ENCODE peak calls at places on chromosomes 5 and 9, in nine cellular contexts. One of them, this sample, is unnamed. For H3K36me3, the result is how much of the 10 kb centered on the place peaks cover.

GRCh38 chr5:169873642-169874041 is 106.7 kb downstream of the INSYN2B start:
- DNase-seq in GM12878: no peak
- DNase-seq in tibial artery: no peak
- DNase-seq in GM23248: no peak
- DNase-seq in tibial nerve: no peak
- DNase-seq in gastrocnemius medialis: peak
- DNase-seq in body of pancreas: no peak
- DNase-seq in adipocyte: no peak
- DNase-seq in Caco-2: no peak
- DNase-seq in this sample: peak

GRCh38 chr9:26710008-26710407 is 182.6 kb downstream of the CAAP1 start:
- DNase-seq in GM12878: no peak
- DNase-seq in adipocyte: no peak
- DNase-seq in Caco-2: no peak
- DNase-seq in body of pancreas: no peak
- DNase-seq in gastrocnemius medialis: no peak
- DNase-seq in tibial artery: no peak
- DNase-seq in tibial nerve: no peak
- DNase-seq in GM23248: no peak
- DNase-seq in this sample: no peak

GRCh38 chr5:52007230-52007858 is 624.1 kb downstream of the ISL1 start:
- DNase-seq in tibial nerve: no peak
- DNase-seq in GM23248: peak
- DNase-seq in tibial artery: no peak
- DNase-seq in body of pancreas: no peak
- DNase-seq in Caco-2: peak
- DNase-seq in adipocyte: peak
- DNase-seq in GM12878: no peak
- DNase-seq in gastrocnemius medialis: no peak
- DNase-seq in this sample: peak

GRCh38 chr5:31887556-31887955 is 248.6 kb downstream of the PDZD2 start:
- DNase-seq in GM12878: no peak
- DNase-seq in GM23248: no peak
- DNase-seq in Caco-2: no peak
- DNase-seq in gastrocnemius medialis: no peak
- DNase-seq in body of pancreas: no peak
- DNase-seq in adipocyte: no peak
- DNase-seq in tibial artery: no peak
- DNase-seq in tibial nerve: no peak
- DNase-seq in this sample: no peak

GRCh38 chr5:67770431-67771025 is 445.0 kb upstream of the PIK3R1 start:
- DNase-seq in tibial nerve: no peak
- DNase-seq in gastrocnemius medialis: no peak
- DNase-seq in body of pancreas: no peak
- DNase-seq in GM23248: peak
- DNase-seq in GM12878: peak
- DNase-seq in adipocyte: peak
- DNase-seq in Caco-2: peak
- DNase-seq in tibial artery: no peak
- DNase-seq in this sample: peak

GRCh38 chr9:92122061-92122460 is 6.8 kb upstream of the SPTLC1 start:
- DNase-seq in tibial nerve: no peak
- DNase-seq in adipocyte: no peak
- DNase-seq in gastrocnemius medialis: no peak
- DNase-seq in body of pancreas: no peak
- DNase-seq in tibial artery: no peak
- DNase-seq in Caco-2: no peak
- DNase-seq in GM23248: peak
- DNase-seq in GM12878: no peak
- DNase-seq in this sample: peak

GRCh38 chr5:151740336-151740942 is 18.0 kb downstream of the ATOX1 start:
- DNase-seq in tibial nerve: peak
- DNase-seq in gastrocnemius medialis: peak
- DNase-seq in body of pancreas: peak
- DNase-seq in GM12878: no peak
- DNase-seq in GM23248: peak
- DNase-seq in tibial artery: peak
- DNase-seq in Caco-2: peak
- DNase-seq in adipocyte: peak
- DNase-seq in this sample: peak

GRCh38 chr5:6781711-6782110 is 68.5 kb downstream of the TENT4A start:
- DNase-seq in Caco-2: no peak
- DNase-seq in GM23248: peak
- DNase-seq in gastrocnemius medialis: no peak
- DNase-seq in adipocyte: peak
- DNase-seq in body of pancreas: no peak
- DNase-seq in tibial nerve: no peak
- DNase-seq in tibial artery: no peak
- DNase-seq in GM12878: no peak
- DNase-seq in this sample: peak

DNA sequence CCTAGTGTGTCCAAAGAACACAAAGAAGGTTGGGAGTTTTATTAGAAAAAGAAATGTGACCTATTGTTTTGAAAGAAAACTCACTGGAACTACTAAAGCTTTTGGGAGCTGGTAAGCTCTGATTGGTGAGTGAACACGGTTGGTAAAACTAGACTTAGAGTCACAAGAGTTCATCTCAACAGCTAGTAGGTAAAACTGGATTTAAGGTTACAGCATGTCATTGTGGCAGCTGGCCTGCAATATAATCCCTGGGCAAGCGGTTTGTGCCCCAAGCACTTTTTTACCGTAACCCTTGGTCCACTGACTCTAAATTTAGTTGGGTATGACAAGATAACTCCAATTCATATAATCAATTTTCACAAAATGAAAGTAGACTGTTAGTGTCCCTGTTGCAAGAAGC is 47.4 kb downstream of the UBAP2 start:
- DNase-seq in GM23248: no peak
- DNase-seq in tibial nerve: no peak
- DNase-seq in Caco-2: no peak
- DNase-seq in adipocyte: no peak
- DNase-seq in body of pancreas: no peak
- DNase-seq in gastrocnemius medialis: peak
- DNase-seq in tibial artery: no peak
- DNase-seq in GM12878: no peak
- DNase-seq in this sample: no peak
- H3K36me3 ChIP-seq in GM23248: under half
- H3K36me3 ChIP-seq in tibial nerve: under half
- H3K36me3 ChIP-seq in Caco-2: under half
- H3K36me3 ChIP-seq in adipocyte: under half
- H3K36me3 ChIP-seq in body of pancreas: under half
- H3K36me3 ChIP-seq in gastrocnemius medialis: under half
- H3K36me3 ChIP-seq in tibial artery: under half
- H3K36me3 ChIP-seq in GM12878: under half
- H3K36me3 ChIP-seq in this sample: under half

GRCh38 chr5:136164226-136164625 is 28.7 kb downstream of the SMIM32 start:
- DNase-seq in gastrocnemius medialis: no peak
- DNase-seq in body of pancreas: no peak
- DNase-seq in adipocyte: no peak
- DNase-seq in tibial nerve: no peak
- DNase-seq in tibial artery: no peak
- DNase-seq in Caco-2: no peak
- DNase-seq in GM12878: no peak
- DNase-seq in GM23248: no peak
- DNase-seq in this sample: no peak

GRCh38 chr5:136174021-136174659 is 18.8 kb downstream of the SMIM32 start:
- DNase-seq in GM12878: peak
- DNase-seq in GM23248: peak
- DNase-seq in gastrocnemius medialis: no peak
- DNase-seq in tibial nerve: no peak
- DNase-seq in Caco-2: no peak
- DNase-seq in adipocyte: peak
- DNase-seq in body of pancreas: no peak
- DNase-seq in tibial artery: no peak
- DNase-seq in this sample: peak

GRCh38 chr5:136166909-136167308 is 26.1 kb downstream of the SMIM32 start:
- DNase-seq in gastrocnemius medialis: no peak
- DNase-seq in tibial nerve: no peak
- DNase-seq in GM12878: peak
- DNase-seq in tibial artery: no peak
- DNase-seq in GM23248: no peak
- DNase-seq in adipocyte: no peak
- DNase-seq in Caco-2: no peak
- DNase-seq in body of pancreas: no peak
- DNase-seq in this sample: no peak

GRCh38 chr5:136169218-136169617 is 23.7 kb downstream of the SMIM32 start:
- DNase-seq in gastrocnemius medialis: no peak
- DNase-seq in adipocyte: no peak
- DNase-seq in GM12878: no peak
- DNase-seq in GM23248: no peak
- DNase-seq in tibial artery: no peak
- DNase-seq in Caco-2: no peak
- DNase-seq in tibial nerve: no peak
- DNase-seq in body of pancreas: no peak
- DNase-seq in this sample: no peak
- H3K36me3 ChIP-seq in gastrocnemius medialis: under half
- H3K36me3 ChIP-seq in adipocyte: under half
- H3K36me3 ChIP-seq in GM12878: under half
- H3K36me3 ChIP-seq in GM23248: under half
- H3K36me3 ChIP-seq in tibial artery: under half
- H3K36me3 ChIP-seq in Caco-2: under half
- H3K36me3 ChIP-seq in tibial nerve: under half
- H3K36me3 ChIP-seq in body of pancreas: under half
- H3K36me3 ChIP-seq in this sample: under half

GRCh38 chr9:81613002-81613750 is 76.2 kb downstream of the TLE1 start:
- DNase-seq in adipocyte: peak
- DNase-seq in body of pancreas: no peak
- DNase-seq in tibial artery: peak
- DNase-seq in GM23248: peak
- DNase-seq in Caco-2: peak
- DNase-seq in tibial nerve: no peak
- DNase-seq in gastrocnemius medialis: peak
- DNase-seq in GM12878: no peak
- DNase-seq in this sample: no peak
- H3K36me3 ChIP-seq in adipocyte: half or more
- H3K36me3 ChIP-seq in body of pancreas: under half
- H3K36me3 ChIP-seq in tibial artery: under half
- H3K36me3 ChIP-seq in GM23248: under half
- H3K36me3 ChIP-seq in Caco-2: under half
- H3K36me3 ChIP-seq in tibial nerve: under half
- H3K36me3 ChIP-seq in gastrocnemius medialis: under half
- H3K36me3 ChIP-seq in GM12878: under half
- H3K36me3 ChIP-seq in this sample: under half

DNA sequence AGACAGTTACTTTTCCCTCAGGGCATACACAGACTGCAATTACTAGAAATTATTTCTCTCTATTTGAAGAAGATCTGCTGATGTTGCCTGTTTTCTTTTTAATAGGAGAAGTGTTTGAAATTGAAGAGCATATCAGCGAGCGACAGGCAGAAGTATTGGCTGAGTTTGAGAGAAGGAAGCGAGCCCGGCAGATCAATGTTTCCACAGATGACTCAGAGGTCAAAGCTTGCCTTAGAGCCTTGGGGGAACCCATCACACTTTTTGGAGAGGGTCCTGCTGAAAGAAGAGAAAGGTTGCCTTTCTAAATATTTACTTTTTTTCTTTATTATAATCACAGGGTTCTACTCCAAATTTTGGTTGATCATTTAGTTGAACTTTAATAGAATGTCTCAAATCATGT is 3.4 kb downstream of the PRPF4 start:
- DNase-seq in adipocyte: no peak
- DNase-seq in tibial artery: no peak
- DNase-seq in GM23248: no peak
- DNase-seq in tibial nerve: no peak
- DNase-seq in body of pancreas: no peak
- DNase-seq in gastrocnemius medialis: no peak
- DNase-seq in GM12878: no peak
- DNase-seq in Caco-2: no peak
- DNase-seq in this sample: no peak
- H3K36me3 ChIP-seq in adipocyte: half or more
- H3K36me3 ChIP-seq in tibial artery: half or more
- H3K36me3 ChIP-seq in GM23248: half or more
- H3K36me3 ChIP-seq in tibial nerve: under half
- H3K36me3 ChIP-seq in body of pancreas: under half
- H3K36me3 ChIP-seq in gastrocnemius medialis: half or more
- H3K36me3 ChIP-seq in GM12878: under half
- H3K36me3 ChIP-seq in Caco-2: under half
- H3K36me3 ChIP-seq in this sample: under half

GRCh38 chr9:121326130-121326838 is 43.8 kb downstream of the STOM start:
- DNase-seq in tibial nerve: peak
- DNase-seq in gastrocnemius medialis: peak
- DNase-seq in Caco-2: peak
- DNase-seq in GM23248: peak
- DNase-seq in adipocyte: peak
- DNase-seq in GM12878: no peak
- DNase-seq in tibial artery: peak
- DNase-seq in body of pancreas: peak
- DNase-seq in this sample: peak

GRCh38 chr9:121326924-121327613 is 43.0 kb downstream of the STOM start:
- DNase-seq in tibial nerve: no peak
- DNase-seq in adipocyte: no peak
- DNase-seq in gastrocnemius medialis: no peak
- DNase-seq in body of pancreas: no peak
- DNase-seq in GM23248: no peak
- DNase-seq in GM12878: no peak
- DNase-seq in Caco-2: no peak
- DNase-seq in tibial artery: no peak
- DNase-seq in this sample: no peak

GRCh38 chr9:121328476-121328875 is 41.6 kb downstream of the STOM start:
- DNase-seq in body of pancreas: no peak
- DNase-seq in Caco-2: no peak
- DNase-seq in GM12878: no peak
- DNase-seq in GM23248: no peak
- DNase-seq in gastrocnemius medialis: no peak
- DNase-seq in tibial nerve: no peak
- DNase-seq in adipocyte: no peak
- DNase-seq in tibial artery: no peak
- DNase-seq in this sample: no peak

GRCh38 chr9:121331549-121331948 is 38.5 kb downstream of the STOM start:
- DNase-seq in gastrocnemius medialis: no peak
- DNase-seq in tibial nerve: no peak
- DNase-seq in Caco-2: no peak
- DNase-seq in adipocyte: peak
- DNase-seq in GM12878: no peak
- DNase-seq in tibial artery: no peak
- DNase-seq in body of pancreas: no peak
- DNase-seq in GM23248: peak
- DNase-seq in this sample: no peak

DNA sequence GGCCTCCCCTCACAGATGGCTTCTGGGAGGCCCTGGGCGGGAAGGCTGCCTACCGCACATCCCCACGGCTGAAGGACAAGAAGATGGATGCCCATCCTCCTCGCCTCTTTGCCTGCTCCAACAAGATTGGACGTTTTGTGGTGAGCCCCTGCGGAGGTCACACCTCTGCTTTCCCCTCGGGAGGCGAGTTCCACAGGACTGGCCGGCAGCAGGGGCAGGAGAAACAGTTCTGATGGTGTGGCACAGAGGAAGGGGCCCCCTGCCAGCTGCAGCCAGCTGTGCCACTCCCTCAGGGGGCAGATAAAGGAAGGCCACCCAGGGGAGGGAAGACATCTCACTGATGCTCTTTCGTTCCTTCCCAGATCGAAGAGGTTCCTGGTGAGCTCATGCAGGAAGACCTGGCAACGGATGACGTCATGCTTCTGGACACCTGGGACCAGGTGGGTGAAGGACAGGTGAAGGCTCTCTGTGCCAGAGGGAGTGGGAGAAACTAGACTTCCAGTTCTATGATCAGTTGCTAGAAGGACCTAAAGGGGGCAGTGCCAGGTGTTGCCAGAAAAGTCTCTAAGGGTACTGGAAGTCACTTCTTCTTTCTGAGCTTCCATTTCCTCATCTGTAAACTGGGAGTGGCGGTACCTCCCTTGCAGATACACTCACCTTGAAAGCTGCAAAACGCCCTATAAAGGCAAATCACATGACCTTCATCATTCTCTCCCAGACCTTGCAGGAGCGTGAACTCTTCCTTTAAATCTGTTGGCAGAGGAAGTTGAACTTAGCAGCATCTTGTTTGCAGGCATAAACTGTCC is 41.0 kb downstream of the STOM start:
- DNase-seq in tibial nerve: no peak
- DNase-seq in GM23248: no peak
- DNase-seq in Caco-2: no peak
- DNase-seq in body of pancreas: no peak
- DNase-seq in tibial artery: no peak
- DNase-seq in GM12878: no peak
- DNase-seq in gastrocnemius medialis: no peak
- DNase-seq in adipocyte: no peak
- DNase-seq in this sample: no peak
- H3K36me3 ChIP-seq in tibial nerve: under half
- H3K36me3 ChIP-seq in GM23248: under half
- H3K36me3 ChIP-seq in Caco-2: under half
- H3K36me3 ChIP-seq in body of pancreas: under half
- H3K36me3 ChIP-seq in tibial artery: half or more
- H3K36me3 ChIP-seq in GM12878: under half
- H3K36me3 ChIP-seq in gastrocnemius medialis: half or more
- H3K36me3 ChIP-seq in adipocyte: half or more
- H3K36me3 ChIP-seq in this sample: under half

This sample was measured in fibroblast of lung.